ENCODE peak calls at places on chromosomes 7 and 10, in four cellular contexts. J is stomach, X is spleen, T is lower leg skin. B is an unnamed sample.

GRCh38 chr10:86654411-86655172 is at the start of gene OPN4:
- DNase-seq in T (peak), J (no peak), X (peak), B (peak)

GRCh38 chr7:104106106-104106505 is 101.7 kb downstream of the ORC5 start:
- DNase-seq in X (no peak), J (no peak), T (no peak), B (no peak)

GRCh38 chr7:1719913-1720312 is 49.8 kb downstream of the ELFN1 start:
- DNase-seq in X (no peak), J (no peak), T (no peak), B (no peak)

GRCh38 chr7:101854084-101854865 is 36.8 kb downstream of the CUX1 start:
- DNase-seq in X (no peak), J (no peak), T (no peak), B (no peak)

GRCh38 chr10:12902135-12902572 is 99.4 kb downstream of the CCDC3 start:
- DNase-seq in T (no peak), X (no peak), J (peak), B (peak)

GRCh38 chr10:50556238-50557120 is 67.3 kb downstream of the SGMS1 start:
- DNase-seq in J (no peak), T (no peak), X (no peak), B (no peak)

GRCh38 chr7:81210092-81211064 is 291.5 kb upstream of the SEMA3C start:
- DNase-seq in X (no peak), J (no peak), T (no peak), B (no peak)

GRCh38 chr7:113198226-113198625 is 79.9 kb upstream of the SMIM30 start:
- DNase-seq in X (no peak), T (no peak), J (no peak), B (no peak)

GRCh38 chr10:7320072-7320471 is 90.8 kb downstream of the SFMBT2 start:
- DNase-seq in J (no peak), T (no peak), X (no peak), B (no peak)

GRCh38 chr7:135743907-135744789 is 4.5 kb downstream of the FAM180A start:
- DNase-seq in X (no peak), T (no peak), J (no peak), B (no peak)

GRCh38 chr7:22853674-22854157 is 31.1 kb upstream of the TOMM7 start:
- DNase-seq in X (peak), T (peak), J (peak), B (no peak)

GRCh38 chr10:77837248-77837924 is 89.2 kb downstream of the DLG5 start:
- DNase-seq in T (no peak), X (peak), J (peak), B (peak)

GRCh38 chr10:65786279-65786678 is 1139.6 kb upstream of the LRRTM3 start:
- DNase-seq in T (no peak), X (no peak), J (no peak), B (no peak)

DNA sequence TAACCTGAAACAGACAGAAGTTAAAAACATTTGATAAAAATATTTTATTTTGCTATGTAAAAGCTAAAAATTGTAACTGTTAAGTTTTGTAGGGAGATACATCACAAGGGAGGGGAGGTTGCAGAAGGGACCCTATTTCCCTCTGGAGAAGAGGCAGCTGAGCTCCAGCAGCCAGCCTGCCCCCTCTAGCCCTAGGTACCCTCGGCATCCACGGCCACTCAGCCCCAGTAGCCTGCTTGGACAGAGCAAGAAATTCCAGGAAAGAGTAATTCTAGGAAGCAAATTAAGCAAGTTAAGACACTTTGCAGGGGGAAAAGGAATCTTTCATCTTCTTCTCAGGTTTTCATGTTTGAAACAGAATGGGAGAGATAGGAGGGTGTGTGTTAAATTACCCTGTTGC is 5.8 kb downstream of the SGCE start:
- DNase-seq in T (no peak), J (no peak), X (peak), B (no peak)
- TF ChIP-seq POLR2A in T (no peak), J (no peak), X (no peak), B (no peak)

GRCh38 chr10:80204193-80204714 is 1.1 kb downstream of the ANXA11 start:
- DNase-seq in T (no peak), X (peak), J (peak), B (peak)
- TF ChIP-seq POLR2A in T (no peak), X (no peak), J (peak), B (no peak)

DNA sequence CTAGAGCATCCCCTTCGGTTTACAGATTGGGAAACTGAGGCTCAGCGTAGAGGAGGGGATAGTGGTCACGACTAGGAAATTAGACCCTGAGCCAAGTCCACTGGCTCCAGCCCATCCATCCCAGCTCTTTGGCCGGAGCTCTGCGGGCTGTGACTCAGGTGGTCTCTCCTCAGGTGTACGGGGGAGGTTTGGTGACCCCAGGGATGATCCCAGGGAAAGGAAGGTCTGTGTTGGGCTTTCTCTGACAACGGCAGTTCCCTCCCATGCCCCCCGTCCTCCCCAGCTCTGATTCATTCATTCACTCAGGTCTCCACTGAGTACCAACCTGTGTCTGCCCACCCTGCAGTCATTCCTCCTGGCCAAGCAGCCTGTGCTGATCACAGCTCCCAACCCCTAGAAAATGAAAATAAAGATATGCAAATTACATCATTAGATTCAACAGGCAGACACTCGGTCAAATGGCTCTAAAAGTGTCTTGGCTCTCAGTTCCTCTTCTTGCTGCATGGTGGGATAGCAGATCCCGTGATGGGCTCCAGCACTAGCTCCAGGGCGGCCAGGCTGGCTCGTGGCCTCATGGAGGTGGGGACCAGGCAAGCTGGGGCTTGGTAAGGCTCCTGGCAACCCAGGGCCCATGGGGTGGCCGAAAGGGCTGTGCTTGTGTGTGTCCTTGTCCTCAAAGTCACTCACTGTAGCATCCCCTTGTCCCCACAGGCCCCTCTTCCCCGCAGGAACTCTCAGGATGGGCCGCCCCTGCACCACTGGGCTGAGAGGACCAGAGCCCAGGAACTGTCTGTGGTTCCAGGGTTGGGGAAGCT is 37.8 kb downstream of the CLRN3 start:
- DNase-seq in X (peak), T (peak), J (no peak), B (no peak)
- TF ChIP-seq POLR2A in X (no peak), T (no peak), J (no peak), B (no peak)

DNA sequence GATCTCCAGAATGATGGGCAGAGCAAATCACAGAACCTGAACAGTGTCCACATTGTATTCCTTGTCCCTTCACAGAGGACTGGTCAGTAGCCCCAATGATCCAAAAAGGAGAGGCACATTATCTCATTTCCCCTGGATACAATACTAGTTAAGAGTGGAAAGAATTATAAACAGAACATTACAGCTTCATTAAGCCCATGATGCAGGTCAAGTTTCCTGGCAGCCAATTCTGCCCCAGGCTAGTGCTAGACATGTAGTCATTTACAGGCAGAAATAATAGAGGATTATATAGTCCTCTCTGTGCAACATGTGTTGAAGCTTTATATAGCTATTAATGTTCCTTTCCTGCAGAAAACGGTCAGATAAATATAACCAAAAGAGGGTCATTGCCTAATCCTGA is 124.3 kb upstream of the WNT16 start:
- DNase-seq in X (no peak), J (no peak), T (no peak), B (no peak)
- TF ChIP-seq POLR2A in X (no peak), J (no peak), T (no peak), B (no peak)

GRCh38 chr10:24415455-24416169 is 206.7 kb downstream of the KIAA1217 start:
- DNase-seq in X (peak), T (peak), J (peak), B (no peak)
- TF ChIP-seq POLR2A in X (no peak), T (no peak), J (no peak), B (no peak)

GRCh38 chr7:17099083-17099973 is 199.1 kb upstream of the AHR start:
- DNase-seq in J (peak), X (no peak), T (no peak), B (no peak)
- TF ChIP-seq POLR2A in J (no peak), X (no peak), T (no peak), B (no peak)

DNA sequence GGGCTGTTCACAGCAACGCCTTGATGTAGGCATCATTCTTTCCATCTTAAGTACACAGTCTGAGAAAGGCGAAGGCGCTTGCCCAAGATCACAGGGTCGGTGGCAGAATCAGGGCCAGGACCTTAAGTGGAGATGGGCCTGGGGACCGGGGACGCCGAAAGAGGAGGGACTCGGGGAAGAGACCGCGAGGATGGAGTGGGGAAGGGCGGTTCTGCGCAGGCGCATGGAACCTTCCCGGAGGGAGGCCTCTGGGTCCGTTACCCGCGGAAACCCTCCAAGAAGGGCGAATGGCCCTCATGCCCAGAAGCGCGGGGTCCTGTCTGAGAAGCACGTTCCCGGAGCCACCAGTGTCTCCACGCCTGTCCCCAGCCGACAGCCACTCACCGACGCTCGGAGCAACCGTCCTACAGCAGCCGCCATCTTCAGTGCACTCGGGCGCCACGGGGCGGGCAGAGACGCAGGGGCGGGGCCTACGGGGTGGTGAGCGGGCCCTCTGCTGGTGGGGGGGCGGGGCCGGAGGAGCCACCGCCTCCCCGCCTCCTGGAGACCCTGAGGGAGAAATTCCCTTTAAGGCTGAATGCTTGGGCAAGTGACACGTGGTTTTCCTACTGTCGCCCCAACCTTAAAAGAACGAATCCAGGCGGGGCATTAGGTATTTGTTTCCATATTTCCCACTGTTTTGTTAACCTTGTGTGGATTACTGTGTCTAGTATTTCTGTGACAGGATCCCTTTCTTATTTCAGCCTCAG is at the start of gene PRDX3:
- DNase-seq in X (peak), J (peak), T (peak), B (peak)
- TF ChIP-seq POLR2A in X (peak), J (peak), T (peak), B (peak)

DNA sequence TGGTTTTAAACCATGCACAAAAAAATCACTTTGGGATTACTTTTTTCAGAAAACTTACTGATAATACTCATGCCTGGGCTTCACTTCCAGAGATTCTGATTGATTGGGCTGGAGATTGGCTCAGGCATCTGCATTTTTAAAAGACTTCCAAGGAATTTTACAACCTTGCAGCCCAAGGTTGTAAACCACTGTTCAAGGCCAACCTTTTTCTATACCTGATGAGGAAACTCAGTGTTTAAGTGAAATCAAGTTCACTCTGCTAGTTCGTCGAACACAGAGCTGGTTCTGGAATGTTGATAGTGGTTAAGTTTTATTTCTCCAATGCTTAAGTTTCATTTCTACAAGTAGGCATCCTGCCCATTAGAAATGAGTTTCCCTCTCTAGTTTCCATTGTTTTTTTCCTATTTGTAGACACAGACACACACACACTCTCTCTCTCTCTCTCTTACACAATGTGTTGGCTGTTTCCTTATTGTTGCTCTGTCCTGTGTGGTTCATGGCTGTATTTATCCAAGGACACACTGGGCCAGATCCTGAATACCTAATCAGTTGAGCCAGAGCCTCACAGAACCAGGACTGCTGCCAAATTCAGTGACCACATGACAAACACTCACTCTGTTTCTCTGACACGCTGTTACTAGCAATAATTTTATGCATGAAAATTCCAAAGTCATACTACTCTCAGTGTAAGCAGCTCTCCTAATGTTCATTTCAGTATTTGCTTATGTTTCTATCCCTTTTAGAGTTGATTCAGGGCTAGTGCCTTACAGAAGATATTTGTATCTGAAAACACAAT is 3.7 kb upstream of the IFIT1B start:
- DNase-seq in J (peak), X (no peak), T (peak), B (peak)
- TF ChIP-seq POLR2A in J (no peak), X (no peak), T (no peak), B (no peak)

DNA sequence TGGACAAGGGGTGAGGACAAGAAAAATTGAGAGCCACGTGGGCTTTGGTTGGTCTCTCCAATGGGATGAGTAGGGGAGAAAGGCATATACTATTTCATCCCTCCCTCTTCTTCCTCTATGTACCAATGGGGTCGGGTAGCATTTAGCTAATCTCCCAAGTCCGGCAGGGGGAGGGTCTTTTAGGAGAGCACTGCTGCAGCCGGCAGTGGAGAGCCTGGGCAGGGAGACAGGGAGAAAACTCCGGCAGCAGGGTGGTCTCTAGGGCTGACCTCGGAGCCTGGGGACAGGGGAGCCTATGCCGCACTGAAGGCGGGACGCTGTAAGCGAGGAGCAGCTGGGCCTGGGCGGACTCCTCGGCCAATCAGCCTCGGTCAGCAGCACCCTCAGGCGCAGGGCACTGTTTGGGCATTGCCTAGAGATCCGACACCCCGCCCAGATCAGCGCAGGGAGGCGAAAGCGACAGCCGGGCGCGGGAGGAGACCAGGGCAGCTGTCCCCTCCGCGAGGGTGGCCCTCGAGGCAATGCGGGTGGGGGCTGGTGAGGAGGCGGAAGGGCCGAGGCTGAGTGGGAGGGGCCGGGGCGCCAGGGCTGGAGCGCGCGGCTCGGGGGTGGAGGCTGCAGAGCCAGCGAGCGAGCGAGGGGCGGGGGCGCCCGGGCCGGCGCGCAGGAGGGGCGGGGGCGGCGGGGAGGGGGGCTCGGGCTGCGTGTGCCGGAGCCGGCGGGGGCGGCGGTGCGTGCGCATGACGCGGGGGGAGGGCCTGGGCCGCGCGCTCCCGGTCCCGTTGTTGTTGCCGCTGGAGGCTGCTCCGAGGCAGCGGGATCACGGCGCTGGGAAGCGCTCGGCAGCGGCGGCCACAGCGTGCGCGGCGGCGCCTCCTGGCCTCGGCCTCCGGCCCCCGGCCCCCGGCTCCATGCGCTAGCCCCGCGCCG is at the start of gene AGAP3:
- DNase-seq in T (peak), X (peak), J (peak), B (peak)
- TF ChIP-seq POLR2A in T (no peak), X (peak), J (peak), B (peak)

DNA sequence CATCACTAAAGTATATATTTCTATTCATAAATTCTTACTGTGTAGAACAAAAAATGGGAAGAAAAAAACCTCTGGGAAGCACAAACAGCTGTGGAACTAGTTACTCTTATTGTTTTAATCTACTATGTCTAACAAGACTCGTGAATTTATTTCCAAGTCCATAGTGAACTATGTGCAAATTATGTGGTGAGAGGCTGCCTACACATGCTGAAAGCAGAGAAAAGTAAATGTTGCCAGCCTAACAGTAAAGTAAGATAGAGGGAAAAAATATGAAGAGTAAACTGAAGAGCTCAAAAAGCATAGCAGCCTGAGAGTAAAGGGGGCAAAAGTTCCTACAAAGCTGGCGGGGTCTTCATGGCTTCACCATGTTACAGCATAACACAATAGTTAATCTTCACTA is 3.0 kb downstream of the GDI2 start:
- DNase-seq in X (no peak), T (no peak), J (no peak), B (no peak)
- TF ChIP-seq POLR2A in X (no peak), T (no peak), J (no peak), B (no peak)

B was measured in H54.